ENCODE peak calls at places on chromosomes 3 and 15, in four cellular contexts. V is cardiac fibroblast, Q is RWPE1, L is astrocyte. G is an unnamed sample.

GRCh38 chr3:181730364-181730763 is 18.6 kb downstream of the SOX2 start:
- DNase-seq in Q (no peak), V (no peak), L (no peak), G (no peak)

GRCh38 chr3:154247806-154248480 is 76.3 kb downstream of the DHX36 start:
- DNase-seq in Q (no peak), V (no peak), L (no peak), G (no peak)

GRCh38 chr3:13548696-13549512 is at the start of gene FBLN2:
- DNase-seq in L (no peak), Q (peak), V (no peak), G (no peak)

GRCh38 chr15:64702816-64703631 is 72.4 kb downstream of the RBPMS2 start:
- DNase-seq in L (peak), Q (peak), V (peak), G (peak)

GRCh38 chr3:161096771-161097367 is 8.3 kb downstream of the B3GALNT1 start:
- DNase-seq in V (peak), L (no peak), Q (peak), G (peak)

GRCh38 chr3:145266368-145266767 is 894.6 kb downstream of the PLOD2 start:
- DNase-seq in Q (no peak), V (no peak), L (no peak), G (no peak)

GRCh38 chr3:184568918-184569829 is 7.6 kb downstream of the EPHB3 start:
- DNase-seq in L (peak), V (peak), Q (peak), G (peak)

GRCh38 chr15:91769919-91770318 is 83.6 kb upstream of the SLCO3A1 start:
- DNase-seq in V (no peak), Q (no peak), L (no peak), G (no peak)

GRCh38 chr15:71103102-71103676 is 12.1 kb upstream of the THSD4 start:
- DNase-seq in L (no peak), V (peak), Q (peak), G (peak)

GRCh38 chr3:56878046-56878445 is 76.3 kb upstream of the ARHGEF3 start:
- DNase-seq in Q (no peak), L (peak), V (peak), G (peak)

GRCh38 chr15:99706557-99707303 is 26.5 kb downstream of the LYSMD4 start:
- DNase-seq in L (no peak), V (no peak), Q (no peak), G (peak)

GRCh38 chr3:156997351-156997750 is 162.6 kb downstream of the CCNL1 start:
- DNase-seq in Q (no peak), V (peak), L (peak), G (no peak)

GRCh38 chr3:150147776-150148175 is 177.1 kb upstream of the PFN2 start:
- DNase-seq in Q (no peak), V (peak), L (peak), G (no peak)

GRCh38 chr15:34014556-34014955 is 24.4 kb downstream of the AVEN start:
- DNase-seq in L (peak), Q (no peak), V (peak), G (no peak)

GRCh38 chr15:99452728-99453643 is 112.8 kb upstream of the MEF2A start:
- DNase-seq in Q (no peak), V (peak), L (peak), G (peak)

GRCh38 chr15:79352206-79352605 is 41.3 kb downstream of the TMED3 start:
- DNase-seq in V (no peak), Q (no peak), L (no peak), G (no peak)

GRCh38 chr15:64019764-64020163 is 26.5 kb downstream of the DAPK2 start:
- DNase-seq in L (no peak), Q (no peak), V (no peak), G (no peak)

GRCh38 chr3:104044002-104044401 is 1322.7 kb upstream of the ALCAM start:
- DNase-seq in V (no peak), Q (no peak), L (peak), G (no peak)

GRCh38 chr3:64444619-64445317 is 219.5 kb upstream of the PRICKLE2 start:
- DNase-seq in V (no peak), L (no peak), Q (no peak), G (no peak)
- TF ChIP-seq CTCF in V (no peak), L (no peak), Q (no peak), G (no peak)

GRCh38 chr3:47783673-47784072 is 2.0 kb upstream of the SMARCC1 start:
- DNase-seq in Q (no peak), L (no peak), V (no peak), G (no peak)

GRCh38 chr3:47781326-47781684 is 388 bp downstream of the SMARCC1 start:
- DNase-seq in V (no peak), Q (peak), L (peak), G (peak)

GRCh38 chr3:47780727-47781325 is 867 bp downstream of the SMARCC1 start:
- DNase-seq in Q (no peak), V (peak), L (no peak), G (no peak)

GRCh38 chr3:47782538-47783308 is 1.0 kb upstream of the SMARCC1 start:
- DNase-seq in V (no peak), Q (no peak), L (no peak), G (peak)

GRCh38 chr3:47781685-47782537 is at the start of gene SMARCC1:
- DNase-seq in L (peak), V (peak), Q (peak), G (peak)
- TF ChIP-seq CTCF in L (no peak), V (no peak), Q (no peak), G (no peak)

GRCh38 chr3:39665441-39665840 is 144.0 kb upstream of the MYRIP start:
- DNase-seq in L (no peak), Q (no peak), V (no peak), G (no peak)

GRCh38 chr3:39671600-39671999 is 137.8 kb upstream of the MYRIP start:
- DNase-seq in Q (no peak), L (no peak), V (peak), G (no peak)

GRCh38 chr3:39664931-39665330 is 144.5 kb upstream of the MYRIP start:
- DNase-seq in L (no peak), Q (no peak), V (no peak), G (no peak)

GRCh38 chr3:39671116-39671515 is 138.3 kb upstream of the MYRIP start:
- DNase-seq in V (peak), Q (no peak), L (no peak), G (no peak)

DNA sequence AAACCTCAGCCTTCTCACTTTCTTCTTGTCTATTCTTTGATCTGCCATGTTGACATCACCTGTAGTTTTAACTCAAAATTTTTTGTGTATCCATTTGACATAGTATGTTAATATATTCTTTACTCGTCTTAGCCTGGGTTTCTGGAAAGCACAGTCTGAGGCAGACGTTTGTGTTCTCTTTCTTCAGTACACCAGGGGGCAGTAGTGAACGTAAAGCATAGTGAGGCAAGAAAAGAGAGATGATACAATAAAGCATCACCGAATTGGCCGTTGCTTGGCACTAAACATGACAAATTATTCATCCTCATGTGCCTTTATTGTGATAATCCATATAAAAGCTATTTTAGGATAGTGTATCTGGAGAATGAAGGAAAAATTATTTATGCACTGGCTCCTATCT is 141.0 kb upstream of the MYRIP start:
- DNase-seq in Q (peak), V (peak), L (peak), G (peak)
- TF ChIP-seq CTCF in Q (peak), V (peak), L (peak), G (peak)

GRCh38 chr15:38651328-38652038 is 86.9 kb upstream of the RASGRP1 start:
- DNase-seq in V (no peak), Q (peak), L (no peak), G (peak)
- TF ChIP-seq CTCF in V (no peak), Q (no peak), L (no peak), G (no peak)

GRCh38 chr3:185866995-185867394 is 42.2 kb upstream of the IGF2BP2 start:
- DNase-seq in V (no peak), L (no peak), Q (no peak), G (no peak)
- TF ChIP-seq CTCF in V (no peak), L (no peak), Q (no peak), G (no peak)

GRCh38 chr3:54433846-54434245 is 311.5 kb downstream of the CACNA2D3 start:
- DNase-seq in L (no peak), V (no peak), Q (no peak), G (no peak)
- TF ChIP-seq CTCF in L (peak), V (no peak), Q (no peak), G (no peak)

DNA sequence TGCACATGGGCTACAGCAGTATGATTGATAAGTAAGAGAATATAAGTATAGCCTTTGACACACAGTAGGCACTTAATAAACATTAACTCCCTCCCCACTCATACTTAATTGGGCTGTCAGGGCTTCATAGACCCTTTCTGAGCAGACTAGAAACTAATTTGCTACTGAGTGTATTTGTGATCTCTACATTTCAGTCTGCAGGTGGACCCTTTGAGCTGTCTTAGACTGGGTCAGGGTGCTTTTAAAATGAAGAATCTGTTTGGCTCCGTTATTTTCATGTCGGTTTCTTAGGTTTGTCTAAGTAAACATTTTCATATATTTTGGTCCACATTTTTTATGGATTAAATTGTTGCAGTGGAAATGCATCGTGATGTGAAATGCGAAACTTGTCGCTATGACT is 50.3 kb upstream of the SELENOK start:
- DNase-seq in L (no peak), Q (no peak), V (peak), G (no peak)
- TF ChIP-seq CTCF in L (no peak), Q (no peak), V (no peak), G (no peak)

GRCh38 chr15:39154136-39154770 is 426.6 kb upstream of the THBS1 start:
- DNase-seq in V (no peak), L (no peak), Q (no peak), G (no peak)
- TF ChIP-seq CTCF in V (peak), L (no peak), Q (no peak), G (no peak)

GRCh38 chr15:55627730-55628368 is 39.7 kb upstream of the PYGO1 start:
- DNase-seq in V (peak), Q (peak), L (peak), G (no peak)
- TF ChIP-seq CTCF in V (no peak), Q (no peak), L (no peak), G (no peak)